ENCODE peak calls at places on chromosomes 5 and 9, in six cellular contexts. K, N, U, D, T and Q are unnamed samples.

GRCh38 chr5:74639538-74640449 is 734 bp downstream of the ENC1 start:
- DNase-seq in K (peak; percentile 46), N (peak; percentile 38), U (peak; percentile 56), D (no peak), T (peak; percentile 29), Q (no peak)

GRCh38 chr9:135508211-135508820 is 7.8 kb downstream of the MRPS2 start:
- DNase-seq in K (no peak), N (no peak), U (no peak), D (no peak), T (no peak), Q (peak; percentile 34)

GRCh38 chr9:26163931-26164330 is 485.7 kb upstream of the TUSC1 start:
- DNase-seq in K (no peak), N (no peak), U (peak; percentile 28), D (no peak), T (peak; percentile 37), Q (no peak)

GRCh38 chr5:153919161-153919560 is 119.5 kb downstream of the FAM114A2 start:
- DNase-seq in K (no peak), N (no peak), U (no peak), D (no peak), T (no peak), Q (no peak)

GRCh38 chr5:38921174-38921573 is 75.4 kb downstream of the OSMR start:
- DNase-seq in K (no peak), N (no peak), U (no peak), D (no peak), T (no peak), Q (no peak)

GRCh38 chr9:70340572-70340971 is 73.9 kb downstream of the KLF9 start:
- DNase-seq in K (no peak), N (no peak), U (peak; percentile 41), D (no peak), T (peak; percentile 31), Q (no peak)

GRCh38 chr9:93258818-93259489 is 75.0 kb downstream of the WNK2 start:
- DNase-seq in K (no peak), N (no peak), U (no peak), D (no peak), T (no peak), Q (peak; percentile 34)

GRCh38 chr9:129558063-129558550 is 62.8 kb downstream of the C9orf50 start:
- DNase-seq in K (no peak), N (no peak), U (no peak), D (no peak), T (no peak), Q (no peak)

GRCh38 chr5:80707645-80708044 is 52.9 kb upstream of the DHFR start:
- DNase-seq in K (no peak), N (no peak), U (no peak), D (no peak), T (no peak), Q (no peak)

GRCh38 chr9:2180704-2181103 is 165.6 kb downstream of the SMARCA2 start:
- DNase-seq in K (no peak), N (no peak), U (peak; percentile 72), D (no peak), T (no peak), Q (no peak)

GRCh38 chr5:127290946-127291763 is 559 bp downstream of the MEGF10 start:
- DNase-seq in K (no peak), N (no peak), U (no peak), D (no peak), T (no peak), Q (no peak)

GRCh38 chr9:71302776-71303175 is 181.4 kb upstream of the TRPM3 start:
- DNase-seq in K (no peak), N (no peak), U (no peak), D (no peak), T (no peak), Q (no peak)

GRCh38 chr9:5516453-5517220 is 6.3 kb downstream of the PDCD1LG2 start:
- DNase-seq in K (no peak), N (no peak), U (no peak), D (no peak), T (no peak), Q (no peak)

GRCh38 chr9:129487658-129488483 is 133.0 kb downstream of the C9orf50 start:
- DNase-seq in K (peak; percentile 59), N (peak; percentile 11), U (peak; percentile 78), D (peak; percentile 20), T (no peak), Q (peak; percentile 68)

GRCh38 chr5:72138943-72139467 is 31.7 kb downstream of the MAP1B start:
- DNase-seq in K (no peak), N (peak; percentile 1), U (peak; percentile 96), D (no peak), T (peak; percentile 89), Q (no peak)

GRCh38 chr9:10548348-10548747 is 64.5 kb downstream of the PTPRD start:
- DNase-seq in K (no peak), N (no peak), U (no peak), D (no peak), T (no peak), Q (no peak)